ENCODE peak calls at places on chromosomes 3 and 15, in ten cellular contexts. W is lower lobe of right lung, M is mucosa of descending colon, A is PC-3, D is cardiac muscle cell, Y is hepatocyte, G is endodermal cell, J is esophagus muscularis mucosa, R is uterus, N is OCI-LY7. I is an unnamed sample. For H3K36me3, the result is how much of the 10 kb centered on the place peaks cover.

GRCh38 chr3:132637590-132637989 is 22.0 kb downstream of the ACAD11 start:
- DNase-seq in W (no peak), M (no peak), A (peak), D (peak), Y (no peak), G (no peak), J (no peak), R (no peak), N (no peak), I (no peak)

GRCh38 chr3:191330309-191330712 is at the start of gene UTS2B:
- DNase-seq in W (no peak), M (no peak), A (peak), D (peak), Y (peak), G (no peak), J (no peak), R (no peak), N (peak), I (no peak)

GRCh38 chr3:117404153-117404552 is 694.6 kb downstream of the TUSC7 start:
- DNase-seq in W (no peak), M (no peak), A (no peak), D (peak), Y (no peak), G (no peak), J (no peak), R (no peak), N (no peak), I (no peak)

GRCh38 chr3:73100734-73101550 is 39.5 kb downstream of the EBLN2 start:
- DNase-seq in W (peak), M (no peak), A (peak), D (peak), Y (peak), G (peak), J (peak), R (peak), N (peak), I (peak)

GRCh38 chr3:193987186-193987585 is 148.8 kb upstream of the HES1 start:
- DNase-seq in W (no peak), M (no peak), A (no peak), D (peak), Y (no peak), G (no peak), J (peak), R (no peak), N (no peak), I (no peak)

GRCh38 chr15:48049736-48050135 is 71.1 kb upstream of the SLC24A5 start:
- DNase-seq in W (no peak), M (no peak), A (no peak), D (no peak), Y (no peak), G (no peak), J (peak), R (no peak), N (no peak), I (no peak)

GRCh38 chr15:26773485-26773877 is 615 bp upstream of the GABRB3 start:
- DNase-seq in W (no peak), M (no peak), A (no peak), D (no peak), Y (peak), G (peak), J (no peak), R (no peak), N (no peak), I (no peak)

GRCh38 chr15:39171944-39172368 is 408.9 kb upstream of the THBS1 start:
- DNase-seq in W (peak), M (peak), A (peak), D (peak), Y (peak), G (peak), J (no peak), R (peak), N (no peak), I (peak)

GRCh38 chr3:51942603-51943450 is 664 bp downstream of the PARP3 start:
- DNase-seq in W (peak), M (peak), A (peak), D (peak), Y (peak), G (peak), J (no peak), R (peak), N (peak), I (no peak)

GRCh38 chr3:185089343-185089742 is 63.5 kb downstream of the C3orf70 start:
- DNase-seq in W (no peak), M (no peak), A (peak), D (peak), Y (no peak), G (no peak), J (no peak), R (no peak), N (no peak), I (no peak)

GRCh38 chr15:60391722-60392340 is 6.0 kb downstream of the ANXA2 start:
- DNase-seq in W (no peak), M (no peak), A (no peak), D (no peak), Y (no peak), G (peak), J (no peak), R (no peak), N (no peak), I (no peak)

GRCh38 chr3:48928679-48929078 is 10.0 kb downstream of the ARIH2 start:
- DNase-seq in W (no peak), M (no peak), A (no peak), D (peak), Y (no peak), G (no peak), J (no peak), R (no peak), N (no peak), I (no peak)

GRCh38 chr15:64502537-64502936 is 42.2 kb downstream of the ZNF609 start:
- DNase-seq in W (no peak), M (no peak), A (no peak), D (no peak), Y (no peak), G (no peak), J (no peak), R (no peak), N (no peak), I (no peak)

GRCh38 chr15:92962914-92963313 is 62.8 kb downstream of the CHD2 start:
- DNase-seq in W (no peak), M (no peak), A (no peak), D (no peak), Y (no peak), G (no peak), J (no peak), R (no peak), N (no peak), I (no peak)

GRCh38 chr3:117660941-117661635 is 951.5 kb downstream of the TUSC7 start:
- DNase-seq in W (no peak), M (no peak), A (no peak), D (peak), Y (no peak), G (no peak), J (no peak), R (no peak), N (no peak), I (no peak)

GRCh38 chr3:70108072-70108471 is 108.5 kb downstream of the SAMMSON start:
- DNase-seq in W (peak), M (no peak), A (peak), D (peak), Y (peak), G (peak), J (no peak), R (no peak), N (peak), I (no peak)

GRCh38 chr3:32487781-32488526 is 14.7 kb downstream of the CMTM6 start:
- DNase-seq in W (no peak), M (no peak), A (no peak), D (no peak), Y (no peak), G (no peak), J (no peak), R (no peak), N (no peak), I (no peak)

GRCh38 chr15:91224750-91225380 is 124.8 kb downstream of the SV2B start:
- DNase-seq in W (no peak), M (no peak), A (peak), D (peak), Y (peak), G (peak), J (no peak), R (no peak), N (peak), I (no peak)

GRCh38 chr3:75192065-75192658 is 472.0 kb upstream of the FRG2C start:
- DNase-seq in W (no peak), M (no peak), A (peak), D (peak), Y (peak), G (peak), J (no peak), R (no peak), N (peak), I (no peak)

GRCh38 chr15:86664581-86664980 is 584.9 kb downstream of the AGBL1 start:
- DNase-seq in W (no peak), M (no peak), A (no peak), D (no peak), Y (no peak), G (no peak), J (no peak), R (no peak), N (no peak), I (no peak)

GRCh38 chr15:70560617-70561328 is 202.6 kb downstream of the UACA start:
- DNase-seq in W (no peak), M (no peak), A (no peak), D (no peak), Y (no peak), G (peak), J (no peak), R (no peak), N (no peak), I (no peak)

GRCh38 chr15:87805117-87805820 is 451.3 kb downstream of the NTRK3 start:
- DNase-seq in W (no peak), M (no peak), A (no peak), D (no peak), Y (no peak), G (no peak), J (peak), R (no peak), N (no peak), I (no peak)

GRCh38 chr15:41944313-41944940 is 27.9 kb downstream of the EHD4 start:
- DNase-seq in W (no peak), M (no peak), A (peak), D (peak), Y (peak), G (peak), J (no peak), R (peak), N (no peak), I (no peak)

GRCh38 chr3:197957775-197958103 is 2.3 kb upstream of the LMLN start:
- DNase-seq in W (no peak), M (no peak), A (no peak), D (no peak), Y (no peak), G (no peak), J (no peak), R (no peak), N (no peak), I (no peak)

GRCh38 chr15:101031203-101031602 is 112.0 kb downstream of the LRRK1 start:
- DNase-seq in W (no peak), M (no peak), A (peak), D (peak), Y (no peak), G (peak), J (peak), R (no peak), N (no peak), I (no peak)

GRCh38 chr3:120448707-120449650 is 1.8 kb downstream of the FSTL1 start:
- DNase-seq in W (no peak), M (no peak), A (peak), D (peak), Y (peak), G (peak), J (no peak), R (no peak), N (no peak), I (no peak)

GRCh38 chr3:134197681-134198261 is 52.9 kb downstream of the RYK start:
- DNase-seq in W (no peak), M (no peak), A (peak), D (peak), Y (peak), G (no peak), J (no peak), R (no peak), N (peak), I (no peak)

GRCh38 chr3:72397586-72397985 is 450.7 kb downstream of the SHQ1 start:
- DNase-seq in W (no peak), M (no peak), A (no peak), D (no peak), Y (no peak), G (no peak), J (no peak), R (no peak), N (no peak), I (no peak)

GRCh38 chr3:28347374-28348285 is 891 bp upstream of the ZCWPW2 start:
- DNase-seq in W (no peak), M (no peak), A (peak), D (peak), Y (no peak), G (no peak), J (no peak), R (no peak), N (no peak), I (no peak)

GRCh38 chr15:100336061-100336460 is 5.7 kb downstream of the ADAMTS17 start:
- DNase-seq in W (no peak), M (no peak), A (no peak), D (peak), Y (no peak), G (no peak), J (peak), R (no peak), N (no peak), I (no peak)

GRCh38 chr3:165254812-165255211 is 58.6 kb upstream of the SLITRK3 start:
- DNase-seq in W (no peak), M (no peak), A (peak), D (peak), Y (peak), G (no peak), J (no peak), R (no peak), N (no peak), I (no peak)

GRCh38 chr3:10238330-10238995 is 9.8 kb upstream of the TATDN2 start:
- DNase-seq in W (no peak), M (no peak), A (no peak), D (no peak), Y (no peak), G (no peak), J (no peak), R (no peak), N (no peak), I (no peak)

GRCh38 chr3:46423588-46423987 is 16.5 kb downstream of the CCRL2 start:
- DNase-seq in W (no peak), M (no peak), A (peak), D (no peak), Y (no peak), G (no peak), J (no peak), R (no peak), N (no peak), I (no peak)

GRCh38 chr3:42226470-42227425 is 39.2 kb downstream of the CCK start:
- DNase-seq in W (no peak), M (no peak), A (no peak), D (no peak), Y (no peak), G (no peak), J (no peak), R (no peak), N (peak), I (no peak)

GRCh38 chr3:73614385-73614784 is 10.4 kb downstream of the PDZRN3 start:
- DNase-seq in W (no peak), M (no peak), A (no peak), D (peak), Y (peak), G (no peak), J (no peak), R (peak), N (no peak), I (no peak)

GRCh38 chr3:194540268-194540937 is 53.6 kb upstream of the ATP13A3 start:
- DNase-seq in W (peak), M (no peak), A (no peak), D (peak), Y (no peak), G (no peak), J (no peak), R (no peak), N (no peak), I (peak)

GRCh38 chr15:45644437-45644836 is 9.6 kb downstream of the SQOR start:
- DNase-seq in W (no peak), M (no peak), A (no peak), D (no peak), Y (no peak), G (no peak), J (no peak), R (no peak), N (no peak), I (no peak)

GRCh38 chr3:8653800-8654408 is 9.3 kb upstream of the SSUH2 start:
- DNase-seq in W (no peak), M (no peak), A (peak), D (no peak), Y (no peak), G (peak), J (no peak), R (no peak), N (no peak), I (no peak)

GRCh38 chr3:10376353-10376752 is 55.4 kb upstream of the SEC13 start:
- DNase-seq in W (no peak), M (no peak), A (no peak), D (no peak), Y (no peak), G (no peak), J (no peak), R (no peak), N (peak), I (no peak)

GRCh38 chr15:80929689-80930088 is 59.9 kb downstream of the MESD start:
- DNase-seq in W (no peak), M (no peak), A (no peak), D (no peak), Y (no peak), G (no peak), J (no peak), R (no peak), N (no peak), I (no peak)

GRCh38 chr15:80931191-80931590 is 58.4 kb downstream of the MESD start:
- DNase-seq in W (no peak), M (no peak), A (peak), D (peak), Y (no peak), G (no peak), J (no peak), R (no peak), N (no peak), I (no peak)

GRCh38 chr15:80934761-80935221 is 54.8 kb downstream of the MESD start:
- DNase-seq in W (no peak), M (no peak), A (no peak), D (peak), Y (peak), G (peak), J (no peak), R (no peak), N (no peak), I (no peak)

GRCh38 chr15:80931721-80932609 is 57.7 kb downstream of the MESD start:
- DNase-seq in W (no peak), M (no peak), A (no peak), D (no peak), Y (no peak), G (no peak), J (no peak), R (no peak), N (no peak), I (no peak)

DNA sequence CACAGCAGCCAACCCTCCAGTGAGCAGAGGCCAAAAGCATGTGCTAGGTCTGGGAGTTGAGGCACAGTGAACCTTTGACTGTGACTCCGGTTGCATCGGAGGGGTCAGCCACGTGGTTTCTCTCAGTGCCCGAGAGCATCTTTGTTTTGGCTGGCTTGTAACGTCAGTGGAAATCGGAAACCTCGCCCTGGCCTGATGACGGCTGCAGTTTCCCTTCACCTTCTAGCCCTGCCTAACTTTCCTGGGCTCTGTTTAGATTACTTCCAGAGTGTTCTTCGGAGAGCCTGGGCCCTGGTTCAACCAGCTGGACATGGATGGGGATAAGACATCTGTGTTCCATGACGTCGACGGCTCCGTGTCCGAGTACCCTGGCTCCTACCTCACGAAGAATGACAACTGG is 56.6 kb downstream of the MESD start:
- DNase-seq in W (no peak), M (no peak), A (no peak), D (peak), Y (no peak), G (no peak), J (no peak), R (peak), N (no peak), I (peak)
- TF ChIP-seq CTCF in W (no peak), M (no peak), A (no peak), D (no peak), Y (no peak), G (no peak), J (no peak), R (no peak), N (no peak), I (no peak)

GRCh38 chr3:45280227-45280626 is 54.1 kb upstream of the TMEM158 start:
- DNase-seq in W (no peak), M (no peak), A (peak), D (no peak), Y (no peak), G (no peak), J (no peak), R (no peak), N (no peak), I (no peak)
- H3K36me3 ChIP-seq in W (under half), M (under half), A (under half), D (under half), Y (under half), G (under half), J (under half), R (under half), N (under half), I (under half)

GRCh38 chr3:152296990-152297389 is 28.3 kb downstream of the MBNL1 start:
- DNase-seq in W (no peak), M (no peak), A (no peak), D (no peak), Y (no peak), G (no peak), J (no peak), R (no peak), N (no peak), I (no peak)

GRCh38 chr3:152300029-152300764 is 31.5 kb downstream of the MBNL1 start:
- DNase-seq in W (no peak), M (no peak), A (no peak), D (no peak), Y (no peak), G (no peak), J (no peak), R (no peak), N (no peak), I (no peak)

GRCh38 chr3:152298393-152299242 is 29.9 kb downstream of the MBNL1 start:
- DNase-seq in W (no peak), M (peak), A (peak), D (peak), Y (peak), G (peak), J (no peak), R (peak), N (peak), I (no peak)

GRCh38 chr3:152301745-152302181 is 33.0 kb downstream of the MBNL1 start:
- DNase-seq in W (no peak), M (no peak), A (no peak), D (no peak), Y (no peak), G (no peak), J (no peak), R (no peak), N (no peak), I (no peak)

DNA sequence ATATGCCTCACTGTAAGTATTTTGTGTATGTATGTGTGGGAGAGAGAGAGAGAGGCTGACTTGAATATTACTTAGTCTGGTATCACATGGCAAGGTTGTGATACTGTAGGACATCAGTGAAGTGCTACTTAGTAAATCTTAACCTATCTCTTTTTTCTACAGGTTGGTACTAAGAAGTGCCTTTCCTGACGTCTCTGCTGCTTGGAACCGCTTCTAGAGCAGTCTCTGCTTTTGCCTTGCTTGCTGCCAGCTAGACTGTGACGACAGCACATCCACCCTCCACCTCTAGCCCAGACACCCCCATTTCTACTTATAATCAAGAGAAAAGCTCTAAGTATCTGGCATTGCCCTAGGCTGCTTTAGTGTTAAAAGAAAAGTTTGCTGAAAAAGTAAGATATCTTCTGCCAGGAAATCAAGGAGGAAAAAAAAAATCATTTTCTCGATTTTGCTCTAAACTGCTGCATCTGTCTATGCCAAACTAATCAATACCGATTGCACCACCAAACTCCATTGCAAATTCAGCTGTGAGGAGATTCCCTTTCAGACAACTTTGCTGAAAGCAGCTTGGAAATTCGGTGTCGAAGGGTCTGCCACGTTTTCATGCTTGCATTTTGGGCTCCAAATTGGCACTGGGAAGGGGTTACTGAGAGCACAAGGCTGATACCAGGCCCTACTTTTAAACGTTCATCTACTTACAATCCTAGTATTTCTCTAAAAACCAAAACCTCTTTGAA is 30.7 kb downstream of the MBNL1 start:
- DNase-seq in W (no peak), M (no peak), A (no peak), D (no peak), Y (no peak), G (no peak), J (no peak), R (no peak), N (peak), I (no peak)
- H3K4me3 ChIP-seq in W (peak), M (no peak), A (peak), D (peak), Y (no peak), G (no peak), J (peak), R (peak), N (peak), I (peak)

GRCh38 chr3:107461721-107462120 is 61.0 kb upstream of the BBX start:
- DNase-seq in W (no peak), M (no peak), A (no peak), D (no peak), Y (no peak), G (no peak), J (no peak), R (no peak), N (no peak), I (no peak)
- TF ChIP-seq CTCF in W (no peak), M (no peak), A (peak), D (no peak), Y (no peak), G (no peak), J (no peak), R (no peak), N (no peak), I (no peak)